ENCODE peak calls at places on chromosome 2, in four cellular contexts. L is bronchial epithelial cell; Z is cardiac fibroblast; C is stimulated activated naive CD8-positive, alpha-beta T cell treated with anti-CD3 and anti-CD28 coated beads, Interleukin-15, Interleukin-2, amounts not matched to agents 100 U/mL and 50 U/mL, for 24 hours. E is an unnamed sample.

GRCh38 chr2:178234648-178235047 is 40.3 kb downstream of the OSBPL6 start:
- DNase-seq in L (peak; percentile 91), Z (peak; percentile 55), C (no peak), E (no peak)

GRCh38 chr2:6944546-6944945 is 27.3 kb downstream of the RNF144A start:
- DNase-seq in L (no peak), Z (no peak), C (no peak), E (no peak)

GRCh38 chr2:176910828-176911227 is 301.8 kb upstream of the HNRNPA3 start:
- DNase-seq in L (no peak), Z (no peak), C (no peak), E (no peak)

GRCh38 chr2:158967731-158968395 is 577 bp upstream of the TANC1 start:
- DNase-seq in L (no peak), Z (peak; percentile 65), C (no peak), E (no peak)

GRCh38 chr2:195898505-195898904 is 170.1 kb downstream of the DNAH7 start:
- DNase-seq in L (peak; percentile 81), Z (peak; percentile 96), C (no peak), E (peak; percentile 25)

GRCh38 chr2:60149151-60149550 is 404.3 kb downstream of the BCL11A start:
- DNase-seq in L (no peak), Z (no peak), C (no peak), E (no peak)

GRCh38 chr2:57434952-57435351 is 611.7 kb upstream of the VRK2 start:
- DNase-seq in L (no peak), Z (peak; percentile 3), C (no peak), E (no peak)

GRCh38 chr2:46506131-46506706 is 26.9 kb downstream of the TMEM247 start:
- DNase-seq in L (no peak), Z (no peak), C (no peak), E (no peak)

GRCh38 chr2:128374001-128374710 is 55.5 kb upstream of the HS6ST1 start:
- DNase-seq in L (peak; percentile 75), Z (no peak), C (no peak), E (no peak)

GRCh38 chr2:127611076-127611925 is 34.7 kb upstream of the GPR17 start:
- DNase-seq in L (no peak), Z (no peak), C (no peak), E (no peak)

GRCh38 chr2:12202301-12202700 is 455.9 kb downstream of the LPIN1 start:
- DNase-seq in L (no peak), Z (peak; percentile 83), C (no peak), E (no peak)

GRCh38 chr2:158695287-158695686 is 99.8 kb upstream of the DAPL1 start:
- DNase-seq in L (no peak), Z (no peak), C (no peak), E (no peak)

GRCh38 chr2:106566050-106566449 is 78.9 kb downstream of the CD8B2 start:
- DNase-seq in L (peak; percentile 71), Z (no peak), C (peak; percentile 50), E (no peak)

GRCh38 chr2:216683846-216684245 is 11.5 kb downstream of the IGFBP5 start:
- DNase-seq in L (peak; percentile 96), Z (peak; percentile 96), C (no peak), E (peak; percentile 42)

GRCh38 chr2:15517793-15518192 is 43.3 kb downstream of the NBAS start:
- DNase-seq in L (no peak), Z (no peak), C (no peak), E (no peak)

GRCh38 chr2:121130301-121130850 is 154.6 kb downstream of the TFCP2L1 start:
- DNase-seq in L (no peak), Z (no peak), C (no peak), E (no peak)

GRCh38 chr2:126886201-126886905 is 12.3 kb upstream of the TEX51 start:
- DNase-seq in L (no peak), Z (peak; percentile 30), C (peak; percentile 80), E (no peak)

GRCh38 chr2:240611601-240612210 is 13.6 kb upstream of the GPR35 start:
- DNase-seq in L (no peak), Z (no peak), C (peak; percentile 22), E (no peak)

GRCh38 chr2:66252002-66252545 is 182.9 kb upstream of the MEIS1 start:
- DNase-seq in L (no peak), Z (no peak), C (no peak), E (no peak)

GRCh38 chr2:146978891-146979555 is 865.8 kb upstream of the ACVR2A start:
- DNase-seq in L (no peak), Z (peak; percentile 57), C (no peak), E (no peak)

GRCh38 chr2:191758420-191759199 is 80.7 kb downstream of the NABP1 start:
- DNase-seq in L (peak; percentile 91), Z (peak; percentile 59), C (peak; percentile 57), E (no peak)

GRCh38 chr2:148577845-148578492 is 66.6 kb upstream of the EPC2 start:
- DNase-seq in L (no peak), Z (no peak), C (no peak), E (no peak)

GRCh38 chr2:96205888-96206287 is 2.7 kb downstream of the STARD7 start:
- DNase-seq in L (peak; percentile 84), Z (peak; percentile 85), C (no peak), E (no peak)

GRCh38 chr2:156057647-156058046 is 274.9 kb downstream of the NR4A2 start:
- DNase-seq in L (peak; percentile 96), Z (no peak), C (no peak), E (no peak)

GRCh38 chr2:36960005-36960675 is 6.2 kb downstream of the STRN start:
- DNase-seq in L (no peak), Z (no peak), C (no peak), E (no peak)

GRCh38 chr2:74843371-74844298 is 9.7 kb downstream of the HK2 start:
- DNase-seq in L (peak; percentile 77), Z (peak; percentile 91), C (no peak), E (no peak)

GRCh38 chr2:193371200-193371599 is 1176.5 kb upstream of the TMEFF2 start:
- DNase-seq in L (no peak), Z (no peak), C (no peak), E (no peak)

GRCh38 chr2:9333591-9334171 is 89.6 kb downstream of the ITGB1BP1 start:
- DNase-seq in L (peak; percentile 83), Z (peak; percentile 91), C (no peak), E (no peak)

GRCh38 chr2:211846031-211846400 is 692.6 kb downstream of the ERBB4 start:
- DNase-seq in L (no peak), Z (no peak), C (no peak), E (no peak)

GRCh38 chr2:149221898-149222297 is 108.5 kb upstream of the LYPD6 start:
- DNase-seq in L (no peak), Z (no peak), C (no peak), E (no peak)

GRCh38 chr2:205148756-205149155 is 533.5 kb upstream of the NRP2 start:
- DNase-seq in L (no peak), Z (peak; percentile 23), C (no peak), E (no peak)

GRCh38 chr2:130252880-130253645 is 54.8 kb upstream of the TUBA3E start:
- DNase-seq in L (peak; percentile 59), Z (peak; percentile 51), C (no peak), E (no peak)

GRCh38 chr2:72990695-72991438 is 73.5 kb downstream of the EMX1 start:
- DNase-seq in L (no peak), Z (no peak), C (no peak), E (no peak)

GRCh38 chr2:63837036-63837594 is 4.6 kb upstream of the UGP2 start:
- DNase-seq in L (peak; percentile 42), Z (no peak), C (no peak), E (no peak)

GRCh38 chr2:225995788-225996476 is 596.4 kb downstream of the NYAP2 start:
- DNase-seq in L (peak; percentile 29), Z (peak; percentile 77), C (no peak), E (no peak)

GRCh38 chr2:174611851-174612250 is 14.2 kb upstream of the WIPF1 start:
- DNase-seq in L (no peak), Z (no peak), C (no peak), E (no peak)

GRCh38 chr2:46067501-46068292 is 229.5 kb upstream of the EPAS1 start:
- DNase-seq in L (no peak), Z (peak; percentile 99), C (no peak), E (no peak)

GRCh38 chr2:224195954-224196571 is 157.0 kb upstream of the SERPINE2 start:
- DNase-seq in L (no peak), Z (no peak), C (no peak), E (peak; percentile 12)

GRCh38 chr2:127525692-127526141 is 572 bp downstream of the IWS1 start:
- DNase-seq in L (peak; percentile 48), Z (peak; percentile 57), C (peak; percentile 16), E (no peak)

E was measured in anterior cingulate cortex.